ENCODE peak calls at places on chromosomes 5 and 9, in ten cellular contexts. D is kidney, Q is mesothelial cell of epicardium, J is transverse colon, C is HCT116, F is GM23338, S is fibroblast of lung, L is cardiac muscle cell, K is A549, H is HFFc6. X is an unnamed sample.

GRCh38 chr5:53095222-53095621 is 14.3 kb downstream of the MOCS2 start:
- DNase-seq in D (no peak), Q (no peak), J (no peak), C (no peak), F (no peak), S (no peak), L (no peak), K (no peak), H (no peak), X (no peak)

GRCh38 chr9:129547869-129548570 is 72.9 kb downstream of the C9orf50 start:
- DNase-seq in D (peak), Q (no peak), J (no peak), C (no peak), F (no peak), S (no peak), L (no peak), K (no peak), H (no peak), X (no peak)

GRCh38 chr9:125632321-125633115 is 74.5 kb downstream of the MAPKAP1 start:
- DNase-seq in D (no peak), Q (no peak), J (no peak), C (no peak), F (no peak), S (peak), L (no peak), K (no peak), H (peak), X (no peak)

GRCh38 chr5:156479864-156480263 is 152.9 kb downstream of the SGCD start:
- DNase-seq in D (no peak), Q (no peak), J (no peak), C (no peak), F (no peak), S (peak), L (peak), K (no peak), H (no peak), X (peak)

GRCh38 chr9:112755059-112755458 is 4.5 kb downstream of the SNX30 start:
- DNase-seq in D (no peak), Q (no peak), J (peak), C (no peak), F (no peak), S (no peak), L (peak), K (no peak), H (no peak), X (peak)

GRCh38 chr9:137379761-137380161 is 43.2 kb downstream of the EXD3 start:
- DNase-seq in D (peak), Q (no peak), J (no peak), C (no peak), F (no peak), S (no peak), L (no peak), K (no peak), H (no peak), X (no peak)

GRCh38 chr5:130964238-130965192 is 200.5 kb downstream of the HINT1 start:
- DNase-seq in D (no peak), Q (no peak), J (no peak), C (no peak), F (no peak), S (peak), L (no peak), K (no peak), H (no peak), X (no peak)

GRCh38 chr9:3960661-3961144 is 339.2 kb downstream of the GLIS3 start:
- DNase-seq in D (no peak), Q (no peak), J (no peak), C (no peak), F (no peak), S (peak), L (no peak), K (no peak), H (peak), X (no peak)

GRCh38 chr9:21782207-21782606 is 20.2 kb upstream of the MTAP start:
- DNase-seq in D (no peak), Q (no peak), J (no peak), C (peak), F (no peak), S (peak), L (no peak), K (no peak), H (no peak), X (no peak)

GRCh38 chr5:131171276-131171815 is 602 bp downstream of the LYRM7 start:
- DNase-seq in D (no peak), Q (no peak), J (peak), C (no peak), F (peak), S (no peak), L (no peak), K (no peak), H (no peak), X (no peak)

GRCh38 chr9:124788542-124789217 is 11.7 kb downstream of the OLFML2A start:
- DNase-seq in D (peak), Q (no peak), J (no peak), C (no peak), F (no peak), S (no peak), L (no peak), K (no peak), H (no peak), X (no peak)

GRCh38 chr9:7237473-7238243 is 479.9 kb downstream of the KDM4C start:
- DNase-seq in D (no peak), Q (no peak), J (no peak), C (no peak), F (no peak), S (peak), L (peak), K (no peak), H (no peak), X (peak)

GRCh38 chr9:33817327-33818166 is 587 bp downstream of the UBE2R2 start:
- DNase-seq in D (peak), Q (peak), J (peak), C (no peak), F (peak), S (peak), L (peak), K (peak), H (peak), X (peak)

GRCh38 chr5:155082401-155082800 is 68.8 kb downstream of the KIF4B start:
- DNase-seq in D (no peak), Q (no peak), J (no peak), C (peak), F (no peak), S (peak), L (peak), K (peak), H (peak), X (peak)

GRCh38 chr5:58755397-58755796 is 172.5 kb downstream of the RAB3C start:
- DNase-seq in D (no peak), Q (no peak), J (no peak), C (no peak), F (no peak), S (no peak), L (no peak), K (no peak), H (no peak), X (no peak)

GRCh38 chr5:109685916-109686315 is 3.8 kb upstream of the MAN2A1 start:
- DNase-seq in D (no peak), Q (no peak), J (no peak), C (no peak), F (no peak), S (no peak), L (no peak), K (no peak), H (no peak), X (no peak)

GRCh38 chr9:134452728-134453127 is 126.5 kb downstream of the RXRA start:
- DNase-seq in D (no peak), Q (no peak), J (no peak), C (no peak), F (no peak), S (no peak), L (no peak), K (no peak), H (no peak), X (no peak)

GRCh38 chr9:132141948-132142594 is 19.8 kb upstream of the NTNG2 start:
- DNase-seq in D (no peak), Q (no peak), J (no peak), C (no peak), F (no peak), S (no peak), L (no peak), K (peak), H (no peak), X (no peak)

GRCh38 chr9:76456202-76456926 is 2.6 kb upstream of the GCNT1 start:
- DNase-seq in D (no peak), Q (no peak), J (peak), C (no peak), F (peak), S (peak), L (peak), K (no peak), H (no peak), X (peak)

GRCh38 chr5:3329427-3329826 is 266.2 kb upstream of the IRX1 start:
- DNase-seq in D (no peak), Q (no peak), J (no peak), C (no peak), F (no peak), S (no peak), L (no peak), K (no peak), H (no peak), X (no peak)

GRCh38 chr5:142095651-142096330 is 12.8 kb upstream of the NDFIP1 start:
- DNase-seq in D (no peak), Q (no peak), J (peak), C (no peak), F (no peak), S (no peak), L (no peak), K (no peak), H (no peak), X (no peak)

GRCh38 chr9:113221003-113221799 is at the start of the genes FKBP15 and SLC31A1:
- DNase-seq in D (peak), Q (peak), J (peak), C (peak), F (peak), S (peak), L (peak), K (peak), H (peak), X (peak)

GRCh38 chr5:125612356-125613149 is 810.7 kb upstream of the GRAMD2B start:
- DNase-seq in D (peak), Q (no peak), J (no peak), C (no peak), F (no peak), S (no peak), L (no peak), K (no peak), H (no peak), X (no peak)

GRCh38 chr9:107237873-107238272 is 45.2 kb upstream of the RAD23B start:
- DNase-seq in D (no peak), Q (no peak), J (no peak), C (no peak), F (no peak), S (no peak), L (peak), K (no peak), H (no peak), X (no peak)

GRCh38 chr9:92147030-92147853 is 32.0 kb upstream of the SPTLC1 start:
- DNase-seq in D (peak), Q (no peak), J (peak), C (peak), F (peak), S (peak), L (peak), K (peak), H (peak), X (peak)
- TF ChIP-seq CTCF in D (no peak), Q (no peak), J (no peak), C (no peak), F (no peak), S (peak), L (no peak), K (no peak), H (peak), X (peak)

DNA sequence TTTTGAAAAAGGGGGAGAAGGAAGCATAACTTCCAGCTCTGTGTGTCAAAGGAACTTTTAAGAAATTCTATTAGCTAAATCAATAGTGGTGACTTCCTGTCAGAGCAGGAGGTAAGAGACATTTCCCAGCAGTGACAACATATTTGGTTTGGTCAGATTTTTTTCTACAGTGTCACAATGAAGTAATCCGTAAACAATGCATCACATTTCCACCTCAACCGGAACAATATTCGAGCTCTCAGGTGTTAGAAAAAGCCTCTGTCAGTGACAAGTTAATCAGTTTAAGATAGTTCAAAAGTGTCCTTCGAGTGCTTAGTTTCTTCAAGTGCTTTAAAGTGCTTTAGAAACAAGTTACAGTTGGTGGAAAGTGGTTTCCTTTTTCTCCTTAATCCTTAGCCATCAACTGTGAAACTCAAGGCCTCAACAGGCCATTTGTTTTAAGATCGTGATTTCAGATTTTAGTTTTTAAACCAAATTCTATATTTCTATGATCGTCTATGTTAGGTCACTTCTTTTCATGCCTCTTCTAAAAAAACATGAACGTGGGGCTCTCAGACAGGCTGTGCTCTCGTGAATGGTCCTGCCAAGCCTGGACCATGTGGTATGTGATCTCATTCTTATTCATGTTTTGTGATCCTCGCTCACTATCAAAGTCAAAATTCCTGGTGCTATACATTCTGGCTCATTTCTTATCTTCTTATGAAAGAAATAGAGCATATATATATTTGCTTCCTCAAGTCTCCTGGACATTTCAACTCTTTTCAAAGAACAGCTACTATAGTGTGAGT is 181.9 kb upstream of the HMHB1 start:
- DNase-seq in D (no peak), Q (no peak), J (no peak), C (no peak), F (peak), S (peak), L (peak), K (no peak), H (peak), X (peak)
- TF ChIP-seq CTCF in D (no peak), Q (no peak), J (no peak), C (no peak), F (no peak), S (no peak), L (no peak), K (no peak), H (no peak), X (no peak)

GRCh38 chr9:20043035-20043434 is 254.2 kb upstream of the SLC24A2 start:
- DNase-seq in D (no peak), Q (no peak), J (no peak), C (no peak), F (no peak), S (no peak), L (no peak), K (no peak), H (no peak), X (no peak)

GRCh38 chr9:20041717-20042116 is 252.9 kb upstream of the SLC24A2 start:
- DNase-seq in D (no peak), Q (no peak), J (no peak), C (no peak), F (no peak), S (no peak), L (no peak), K (no peak), H (no peak), X (no peak)

GRCh38 chr9:20042312-20042711 is 253.5 kb upstream of the SLC24A2 start:
- DNase-seq in D (no peak), Q (no peak), J (no peak), C (no peak), F (no peak), S (no peak), L (no peak), K (no peak), H (no peak), X (no peak)

GRCh38 chr9:20043461-20043860 is 254.6 kb upstream of the SLC24A2 start:
- DNase-seq in D (no peak), Q (no peak), J (no peak), C (no peak), F (no peak), S (no peak), L (no peak), K (no peak), H (no peak), X (no peak)

GRCh38 chr9:20044686-20045085 is 255.8 kb upstream of the SLC24A2 start:
- DNase-seq in D (no peak), Q (no peak), J (no peak), C (no peak), F (no peak), S (peak), L (no peak), K (no peak), H (no peak), X (no peak)
- TF ChIP-seq CTCF in D (no peak), Q (no peak), J (no peak), C (no peak), F (no peak), S (no peak), L (no peak), K (no peak), H (no peak), X (no peak)

GRCh38 chr9:120486347-120486746 is 93.6 kb downstream of the CDK5RAP2 start:
- DNase-seq in D (no peak), Q (no peak), J (no peak), C (no peak), F (no peak), S (no peak), L (no peak), K (no peak), H (no peak), X (no peak)

GRCh38 chr9:120486835-120487234 is 93.1 kb downstream of the CDK5RAP2 start:
- DNase-seq in D (no peak), Q (no peak), J (no peak), C (no peak), F (no peak), S (no peak), L (no peak), K (no peak), H (no peak), X (no peak)

DNA sequence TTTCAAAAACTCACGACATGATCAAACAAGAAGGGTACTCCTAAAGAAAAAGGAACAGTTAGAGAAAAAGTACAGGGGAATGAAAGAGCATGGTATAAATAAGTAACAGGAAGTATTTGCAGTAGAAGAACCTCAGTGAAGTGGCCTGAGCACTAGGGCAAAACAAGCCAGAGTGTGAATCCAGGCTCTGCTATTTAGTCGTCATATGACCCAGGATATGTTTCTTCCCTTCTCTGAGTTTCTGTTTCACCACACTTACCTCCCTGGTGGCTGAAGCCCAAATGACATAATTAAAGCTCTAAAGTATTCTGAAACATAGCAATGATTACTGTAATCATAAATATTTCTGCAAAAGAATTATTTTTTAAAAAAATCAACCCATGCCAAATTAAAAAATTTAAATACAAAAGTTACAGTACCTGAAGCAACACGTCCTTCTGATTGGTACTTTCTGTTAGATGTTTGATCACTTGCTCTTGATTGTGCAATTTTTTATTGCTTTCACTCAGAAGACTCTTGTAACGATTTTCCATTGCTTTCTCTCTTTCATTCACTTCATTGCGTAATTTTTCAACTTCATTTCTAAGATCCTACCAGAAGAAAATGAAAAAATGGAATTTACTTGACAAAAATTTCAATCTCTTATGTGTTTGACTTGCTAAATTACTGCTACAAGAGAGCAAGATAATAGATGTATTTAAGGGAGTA is 88.9 kb downstream of the CDK5RAP2 start:
- DNase-seq in D (no peak), Q (no peak), J (no peak), C (no peak), F (peak), S (no peak), L (peak), K (no peak), H (no peak), X (no peak)
- TF ChIP-seq CTCF in D (no peak), Q (no peak), J (no peak), C (no peak), F (no peak), S (no peak), L (no peak), K (no peak), H (no peak), X (no peak)

GRCh38 chr5:15948225-15948624 is 231.4 kb downstream of the MARCHF11 start:
- DNase-seq in D (no peak), Q (no peak), J (no peak), C (no peak), F (no peak), S (no peak), L (peak), K (no peak), H (no peak), X (no peak)
- TF ChIP-seq CTCF in D (no peak), Q (no peak), J (no peak), C (no peak), F (peak), S (peak), L (peak), K (no peak), H (peak), X (peak)

X was measured in fibroblast of pulmonary artery.